ENCODE peak calls at places on chromosomes 5 and 9, in six cellular contexts. I is AG09319, B is HepG2, F is RWPE1, H is Calu3, K is caudate nucleus. G is an unnamed sample.

GRCh38 chr9:126009047-126009446 is 261.9 kb downstream of the PBX3 start:
- DNase-seq in H (no peak), I (no peak), K (no peak), B (no peak), F (no peak), G (no peak)

GRCh38 chr9:118362123-118362522 is 657.9 kb downstream of the TLR4 start:
- DNase-seq in K (no peak), B (no peak), I (no peak), F (peak), H (no peak), G (no peak)

GRCh38 chr9:87991151-87991870 is 17.0 kb upstream of the CDK20 start:
- DNase-seq in I (no peak), K (no peak), H (no peak), B (no peak), F (no peak), G (no peak)

GRCh38 chr5:81151546-81151945 is 81.6 kb upstream of the CKMT2 start:
- DNase-seq in K (no peak), H (no peak), I (peak), F (no peak), B (no peak), G (no peak)

GRCh38 chr5:89289604-89290003 is 406.6 kb upstream of the MEF2C start:
- DNase-seq in B (no peak), H (no peak), I (no peak), F (no peak), K (no peak), G (no peak)

GRCh38 chr5:59124983-59125960 is 542.4 kb downstream of the RAB3C start:
- DNase-seq in K (no peak), I (no peak), B (no peak), H (no peak), F (no peak), G (no peak)

GRCh38 chr5:77546-77945 is 14.4 kb upstream of the PLEKHG4B start:
- DNase-seq in F (no peak), I (no peak), H (no peak), B (no peak), K (no peak), G (no peak)

GRCh38 chr5:59042201-59042600 is 459.3 kb downstream of the RAB3C start:
- DNase-seq in I (no peak), F (peak), H (no peak), B (no peak), K (no peak), G (peak)

GRCh38 chr5:171615201-171616001 is 170.2 kb upstream of the SMIM23 start:
- DNase-seq in I (peak), H (peak), K (no peak), F (peak), B (no peak), G (peak)

GRCh38 chr5:162128117-162128516 is 60.5 kb downstream of the GABRG2 start:
- DNase-seq in I (no peak), B (no peak), H (no peak), K (no peak), F (no peak), G (peak)

GRCh38 chr5:88675758-88676636 is 207.0 kb downstream of the MEF2C start:
- DNase-seq in B (no peak), H (peak), I (no peak), F (no peak), K (peak), G (no peak)

GRCh38 chr9:137276757-137277328 is 683 bp upstream of the TOR4A start:
- DNase-seq in H (peak), K (no peak), F (no peak), B (peak), I (no peak), G (peak)

GRCh38 chr9:34200092-34200491 is 21.2 kb downstream of the UBAP1 start:
- DNase-seq in H (no peak), K (no peak), I (no peak), B (no peak), F (no peak), G (no peak)

GRCh38 chr9:38346811-38347735 is 45.4 kb upstream of the ALDH1B1 start:
- DNase-seq in B (no peak), F (no peak), I (no peak), K (no peak), H (no peak), G (no peak)

GRCh38 chr5:151758430-151759241 is at the start of gene ATOX1:
- DNase-seq in I (peak), H (peak), K (peak), F (peak), B (peak), G (peak)

GRCh38 chr9:131610231-131610761 is 65.0 kb downstream of the PRRT1B start:
- DNase-seq in H (no peak), B (no peak), I (peak), F (no peak), K (no peak), G (no peak)

GRCh38 chr5:72185717-72186388 is 78.6 kb downstream of the MAP1B start:
- DNase-seq in B (no peak), K (no peak), I (no peak), F (no peak), H (no peak), G (no peak)

GRCh38 chr5:168819004-168819626 is 239.9 kb upstream of the PANK3 start:
- DNase-seq in B (no peak), I (no peak), H (no peak), F (no peak), K (no peak), G (no peak)

GRCh38 chr5:181223729-181224389 is 778 bp downstream of the TRIM41 start:
- DNase-seq in I (no peak), K (no peak), H (peak), F (no peak), B (no peak), G (no peak)

GRCh38 chr9:5767968-5768932 is 64.7 kb downstream of the ERMP1 start:
- DNase-seq in I (no peak), F (no peak), B (no peak), K (no peak), H (no peak), G (peak)

G was measured in PC-3.